ENCODE peak calls at places on chromosomes 12 and 14, in eight cellular contexts. O is left ventricle myocardium superior; M is EL; B is endothelial cell; S is K562; U is stimulated activated CD8-positive, alpha-beta memory T cell treated with anti-CD3 and anti-CD28 coated beads, Interleukin-4, amount 100 ng/mL, for 1 hour; Z is prostate gland; L is COR-L47. T is an unnamed sample.

GRCh38 chr12:69330475-69331473 is 17.4 kb upstream of the LYZ start:
- DNase-seq in U (peak; percentile 25), Z (peak; percentile 38), L (no peak), O (peak; percentile 35), S (peak; percentile 73), M (peak; percentile 21), B (peak; percentile 25), T (peak; percentile 57)

GRCh38 chr12:92764820-92765219 is 62.0 kb downstream of the PLEKHG7 start:
- DNase-seq in L (no peak), M (no peak), B (no peak), S (peak; percentile 10), Z (no peak), U (no peak), O (no peak), T (peak; percentile 20)

GRCh38 chr12:70044170-70044569 is 199.1 kb upstream of the CNOT2 start:
- DNase-seq in Z (no peak), B (no peak), L (no peak), S (peak; percentile 68), U (no peak), O (no peak), M (no peak), T (no peak)

GRCh38 chr14:94132285-94132887 is 3.0 kb upstream of the IFI27L2 start:
- DNase-seq in S (peak; percentile 50), U (peak; percentile 20), O (no peak), L (peak; percentile 72), Z (peak; percentile 37), B (peak; percentile 66), M (peak; percentile 71), T (peak; percentile 70)

GRCh38 chr14:67485501-67486095 is 2.9 kb downstream of the TMEM229B start:
- DNase-seq in L (no peak), O (no peak), Z (no peak), U (no peak), M (peak; percentile 31), S (peak; percentile 11), B (peak; percentile 16), T (no peak)

GRCh38 chr14:25048170-25049126 is 1.5 kb downstream of the STXBP6 start:
- DNase-seq in M (peak; percentile 84), S (peak; percentile 69), Z (peak; percentile 62), U (no peak), O (peak; percentile 71), B (no peak), L (no peak), T (peak; percentile 12)

GRCh38 chr14:103418508-103418818 is 33.2 kb downstream of the MARK3 start:
- DNase-seq in S (peak; percentile 68), Z (no peak), B (no peak), U (no peak), O (no peak), M (peak; percentile 79), L (no peak), T (no peak)

GRCh38 chr12:171743-172705 is 41.9 kb downstream of the SLC6A12 start:
- DNase-seq in L (peak; percentile 55), U (no peak), M (no peak), B (no peak), O (peak; percentile 29), Z (no peak), S (peak; percentile 37), T (no peak)

GRCh38 chr12:92020983-92021664 is 124.5 kb downstream of the BTG1 start:
- DNase-seq in B (no peak), O (no peak), M (no peak), S (no peak), Z (no peak), U (no peak), L (no peak), T (no peak)

GRCh38 chr12:29212682-29213397 is 63.8 kb downstream of the FAR2 start:
- DNase-seq in Z (no peak), S (no peak), B (no peak), O (no peak), M (no peak), U (no peak), L (no peak), T (no peak)

GRCh38 chr14:96681826-96682225 is 115.4 kb upstream of the VRK1 start:
- DNase-seq in O (no peak), M (peak; percentile 61), S (no peak), L (no peak), Z (no peak), B (no peak), U (no peak), T (no peak)

GRCh38 chr14:36241183-36241582 is 64.7 kb upstream of the PTCSC3 start:
- DNase-seq in U (no peak), S (peak; percentile 17), Z (no peak), B (no peak), O (no peak), L (no peak), M (no peak), T (no peak)

GRCh38 chr14:32167907-32168306 is 33.9 kb upstream of the RNU6-7 start:
- DNase-seq in U (no peak), S (no peak), Z (no peak), O (no peak), L (no peak), M (no peak), B (no peak), T (no peak)

GRCh38 chr14:61260939-61261776 is 20.0 kb downstream of the TMEM30B start:
- DNase-seq in M (peak; percentile 60), O (no peak), L (peak; percentile 32), U (no peak), B (no peak), S (no peak), Z (no peak), T (no peak)

GRCh38 chr14:105249175-105250007 is 1.1 kb downstream of the BTBD6 start:
- DNase-seq in L (no peak), Z (no peak), O (no peak), U (no peak), M (peak; percentile 31), B (peak; percentile 34), S (no peak), T (peak; percentile 60)

GRCh38 chr12:113234483-113234882 is 13.2 kb downstream of the TPCN1 start:
- DNase-seq in Z (no peak), M (no peak), U (no peak), B (no peak), L (no peak), S (no peak), O (no peak), T (no peak)

GRCh38 chr12:88388566-88389269 is 191.6 kb downstream of the KITLG start:
- DNase-seq in M (peak; percentile 29), Z (no peak), L (no peak), U (no peak), O (no peak), S (no peak), B (no peak), T (no peak)

GRCh38 chr12:92337128-92337527 is 191.5 kb upstream of the BTG1 start:
- DNase-seq in M (no peak), O (no peak), S (no peak), Z (no peak), L (no peak), U (no peak), B (no peak), T (no peak)

GRCh38 chr14:98229676-98230366 is 1042.2 kb downstream of the BCL11B start:
- DNase-seq in S (no peak), Z (no peak), U (no peak), L (no peak), O (no peak), B (no peak), M (no peak), T (no peak)

GRCh38 chr12:126114420-126114819 is 1049.2 kb downstream of the AACS start:
- DNase-seq in S (no peak), M (no peak), Z (peak; percentile 13), O (no peak), L (no peak), U (no peak), B (no peak), T (no peak)

GRCh38 chr12:6871052-6871957 is 1.8 kb downstream of the SPSB2 start:
- DNase-seq in B (no peak), O (peak; percentile 46), M (peak; percentile 69), U (no peak), Z (no peak), L (no peak), S (peak; percentile 71), T (no peak)

GRCh38 chr14:93032301-93032929 is 83.3 kb downstream of the ITPK1 start:
- DNase-seq in Z (no peak), S (no peak), O (peak; percentile 57), U (no peak), M (no peak), L (no peak), B (no peak), T (peak; percentile 57)

GRCh38 chr12:10031771-10032175 is 1.3 kb downstream of the CLEC9A start:
- DNase-seq in L (no peak), O (no peak), M (peak; percentile 94), S (no peak), Z (no peak), U (no peak), B (no peak), T (no peak)

GRCh38 chr12:27549231-27549800 is 25.3 kb downstream of the PPFIBP1 start:
- DNase-seq in O (no peak), L (no peak), B (no peak), Z (no peak), M (peak; percentile 88), S (no peak), U (no peak), T (no peak)

GRCh38 chr12:12685305-12685704 is 10.7 kb downstream of the GPR19 start:
- DNase-seq in O (no peak), L (peak; percentile 48), M (no peak), S (no peak), Z (no peak), B (no peak), U (no peak), T (peak; percentile 46)

GRCh38 chr14:96479435-96480146 is 22.6 kb upstream of the PAPOLA start:
- DNase-seq in B (no peak), O (no peak), S (no peak), L (peak; percentile 10), Z (no peak), U (no peak), M (no peak), T (no peak)

GRCh38 chr12:93325855-93326254 is 51.9 kb upstream of the NUDT4 start:
- DNase-seq in M (peak; percentile 88), S (no peak), Z (no peak), O (no peak), L (no peak), B (no peak), U (no peak), T (no peak)

GRCh38 chr14:46325157-46325556 is 326.4 kb downstream of the RPL10L start:
- DNase-seq in O (no peak), Z (no peak), S (no peak), M (no peak), B (no peak), L (no peak), U (no peak), T (no peak)

GRCh38 chr12:49866859-49867579 is 24.1 kb upstream of the BCDIN3D start:
- DNase-seq in S (peak; percentile 83), U (peak; percentile 51), M (peak; percentile 57), L (peak; percentile 53), O (peak; percentile 84), B (peak; percentile 80), Z (peak; percentile 72), T (peak; percentile 90)

GRCh38 chr12:56358836-56359532 is 923 bp downstream of the STAT2 start:
- DNase-seq in S (peak; percentile 26), O (no peak), Z (no peak), U (no peak), L (no peak), M (peak; percentile 84), B (no peak), T (no peak)

GRCh38 chr14:26621807-26622560 is 24.2 kb upstream of the NOVA1 start:
- DNase-seq in U (no peak), Z (no peak), B (no peak), M (no peak), S (no peak), L (no peak), O (no peak), T (no peak)

GRCh38 chr12:10716704-10717315 is 6.3 kb downstream of the YBX3 start:
- DNase-seq in O (peak; percentile 77), S (no peak), M (peak; percentile 93), U (no peak), B (peak; percentile 58), L (no peak), Z (peak; percentile 92), T (peak; percentile 40)

GRCh38 chr14:29587761-29588160 is 339.9 kb downstream of the PRKD1 start:
- DNase-seq in Z (no peak), B (no peak), U (no peak), O (no peak), M (no peak), S (no peak), L (no peak), T (no peak)

GRCh38 chr12:58491296-58491695 is 429.0 kb downstream of the LRIG3 start:
- DNase-seq in B (no peak), U (no peak), M (peak; percentile 31), Z (no peak), S (no peak), L (no peak), O (no peak), T (no peak)

T was measured in retina.